ENCODE peak calls at places on chromosomes 11 and 22, in four cellular contexts. One of them, this sample, is unnamed.

GRCh38 chr11:132278801-132279574 is 908.6 kb downstream of the NTM start:
- DNase-seq in HFF-Myc: peak; percentile 2
- DNase-seq in K562: no peak
- DNase-seq in GM20000: peak; percentile 44
- DNase-seq in this sample: peak; percentile 43

GRCh38 chr22:46905834-46906233 is 143.4 kb downstream of the TBC1D22A start:
- DNase-seq in HFF-Myc: no peak
- DNase-seq in GM20000: no peak
- DNase-seq in K562: no peak
- DNase-seq in this sample: no peak

GRCh38 chr11:11243790-11244469 is 109.1 kb downstream of the CSNK2A3 start:
- DNase-seq in K562: peak; percentile 66
- DNase-seq in GM20000: peak; percentile 34
- DNase-seq in HFF-Myc: no peak
- DNase-seq in this sample: peak; percentile 48

GRCh38 chr11:131370901-131371790 is 731 bp downstream of the NTM start:
- DNase-seq in GM20000: no peak
- DNase-seq in K562: no peak
- DNase-seq in HFF-Myc: no peak
- DNase-seq in this sample: no peak

GRCh38 chr11:46381836-46382643 is 571 bp downstream of the MDK start:
- DNase-seq in GM20000: peak; percentile 69
- DNase-seq in HFF-Myc: no peak
- DNase-seq in K562: peak; percentile 63
- DNase-seq in this sample: peak; percentile 73

GRCh38 chr11:46635557-46636139 is 18.3 kb downstream of the ATG13 start:
- DNase-seq in HFF-Myc: no peak
- DNase-seq in K562: no peak
- DNase-seq in GM20000: no peak
- DNase-seq in this sample: no peak

GRCh38 chr11:80346660-80347059 is 905.8 kb upstream of the TENM4 start:
- DNase-seq in K562: no peak
- DNase-seq in GM20000: no peak
- DNase-seq in HFF-Myc: no peak
- DNase-seq in this sample: no peak

GRCh38 chr11:132423266-132423665 is 1052.9 kb downstream of the NTM start:
- DNase-seq in K562: no peak
- DNase-seq in HFF-Myc: no peak
- DNase-seq in GM20000: no peak
- DNase-seq in this sample: no peak

GRCh38 chr22:45878901-45879551 is 97.9 kb downstream of the WNT7B start:
- DNase-seq in K562: no peak
- DNase-seq in HFF-Myc: no peak
- DNase-seq in GM20000: no peak
- DNase-seq in this sample: no peak

GRCh38 chr11:17531071-17531817 is 13.0 kb downstream of the USH1C start:
- DNase-seq in K562: no peak
- DNase-seq in GM20000: no peak
- DNase-seq in HFF-Myc: no peak
- DNase-seq in this sample: no peak

GRCh38 chr11:64234840-64235379 is 526 bp downstream of the VEGFB start:
- DNase-seq in K562: no peak
- DNase-seq in GM20000: no peak
- DNase-seq in HFF-Myc: no peak
- DNase-seq in this sample: no peak

GRCh38 chr11:27282141-27282590 is 80.8 kb downstream of the CCDC34 start:
- DNase-seq in K562: no peak
- DNase-seq in HFF-Myc: peak; percentile 73
- DNase-seq in GM20000: no peak
- DNase-seq in this sample: no peak

GRCh38 chr11:70542811-70543210 is 144.5 kb downstream of the CTTN start:
- DNase-seq in HFF-Myc: no peak
- DNase-seq in GM20000: no peak
- DNase-seq in K562: no peak
- DNase-seq in this sample: no peak

GRCh38 chr22:47164514-47165337 is 402.3 kb downstream of the TBC1D22A start:
- DNase-seq in GM20000: no peak
- DNase-seq in HFF-Myc: no peak
- DNase-seq in K562: no peak
- DNase-seq in this sample: no peak

GRCh38 chr11:123255909-123256308 is 60.9 kb upstream of the CLMP start:
- DNase-seq in HFF-Myc: no peak
- DNase-seq in GM20000: no peak
- DNase-seq in K562: no peak
- DNase-seq in this sample: no peak

GRCh38 chr11:60912223-60912850 is 1.6 kb upstream of the TMEM109 start:
- DNase-seq in HFF-Myc: no peak
- DNase-seq in GM20000: no peak
- DNase-seq in K562: no peak
- DNase-seq in this sample: no peak

GRCh38 chr22:33088418-33088817 is 30.2 kb upstream of the SYN3 start:
- DNase-seq in HFF-Myc: no peak
- DNase-seq in GM20000: no peak
- DNase-seq in K562: no peak
- DNase-seq in this sample: no peak

GRCh38 chr11:67409261-67409666 is 5.4 kb downstream of the TBC1D10C start:
- DNase-seq in K562: no peak
- DNase-seq in HFF-Myc: no peak
- DNase-seq in GM20000: peak; percentile 82
- DNase-seq in this sample: peak; percentile 86

GRCh38 chr11:72456651-72457050 is 22.3 kb upstream of the CLPB start:
- DNase-seq in GM20000: no peak
- DNase-seq in HFF-Myc: no peak
- DNase-seq in K562: no peak
- DNase-seq in this sample: no peak

GRCh38 chr22:45196308-45196707 is 32.6 kb downstream of the NUP50 start:
- DNase-seq in HFF-Myc: no peak
- DNase-seq in K562: no peak
- DNase-seq in GM20000: no peak
- DNase-seq in this sample: no peak

GRCh38 chr11:115760528-115760837 is 256.3 kb upstream of the CADM1 start:
- DNase-seq in HFF-Myc: no peak
- DNase-seq in K562: no peak
- DNase-seq in GM20000: no peak
- DNase-seq in this sample: no peak

GRCh38 chr11:232783-233565 is 3.2 kb downstream of the SIRT3 start:
- DNase-seq in HFF-Myc: no peak
- DNase-seq in K562: no peak
- DNase-seq in GM20000: no peak
- DNase-seq in this sample: no peak

GRCh38 chr22:44622685-44623084 is 79.3 kb upstream of the PRR5 start:
- DNase-seq in K562: no peak
- DNase-seq in GM20000: no peak
- DNase-seq in HFF-Myc: no peak
- DNase-seq in this sample: no peak

DNA sequence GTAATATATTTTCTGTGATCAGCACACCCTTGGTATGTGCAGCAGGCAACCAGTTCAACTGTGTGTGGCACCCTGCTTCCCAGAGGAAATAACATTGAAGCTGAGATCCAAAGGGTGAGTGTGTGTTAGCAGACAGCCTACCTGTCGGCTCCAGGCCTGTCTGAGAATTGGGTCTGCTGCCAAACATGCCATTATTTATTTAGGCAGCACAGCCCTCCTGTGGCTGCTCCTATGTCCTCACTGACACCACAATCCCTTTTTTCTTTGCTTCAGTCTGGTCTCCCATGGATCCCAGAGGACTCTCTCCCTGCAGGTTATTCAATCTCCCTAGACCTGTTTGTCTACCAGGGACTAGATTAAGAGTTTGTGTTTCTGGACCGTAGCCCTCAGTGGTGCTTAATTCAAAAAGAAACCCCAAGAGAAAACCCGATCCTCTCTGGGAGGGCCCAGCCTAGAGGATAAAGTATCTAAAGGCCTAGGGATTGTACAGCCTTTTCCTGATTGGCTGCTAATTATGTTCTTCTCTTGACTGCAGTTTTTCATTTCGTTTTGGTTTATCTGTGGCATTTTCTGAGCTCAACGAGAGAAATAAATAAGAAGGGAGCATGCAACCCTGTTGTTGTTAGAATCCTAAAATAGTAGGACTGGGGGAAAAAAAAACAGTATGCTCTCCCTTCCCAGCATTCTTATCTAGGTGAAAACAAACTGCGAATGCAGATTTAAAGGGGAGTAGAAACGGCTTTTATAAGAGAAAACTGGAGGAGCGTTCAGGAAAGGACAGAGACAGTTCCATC is 24.1 kb downstream of the KCNE3 start:
- DNase-seq in HFF-Myc: no peak
- DNase-seq in K562: no peak
- DNase-seq in GM20000: no peak
- DNase-seq in this sample: no peak
- TF ChIP-seq CTCF in HFF-Myc: peak; percentile 9
- TF ChIP-seq CTCF in K562: peak; percentile 36
- TF ChIP-seq CTCF in GM20000: no peak
- TF ChIP-seq CTCF in this sample: no peak

GRCh38 chr11:43130616-43131015 is 181.2 kb upstream of the API5 start:
- DNase-seq in GM20000: no peak
- DNase-seq in HFF-Myc: no peak
- DNase-seq in K562: no peak
- DNase-seq in this sample: no peak
- TF ChIP-seq CTCF in GM20000: no peak
- TF ChIP-seq CTCF in HFF-Myc: no peak
- TF ChIP-seq CTCF in K562: no peak
- TF ChIP-seq CTCF in this sample: peak; percentile 21

GRCh38 chr11:15912825-15913224 is 443.5 kb downstream of the SOX6 start:
- DNase-seq in GM20000: no peak
- DNase-seq in HFF-Myc: no peak
- DNase-seq in K562: no peak
- DNase-seq in this sample: no peak

GRCh38 chr11:15910761-15911160 is 445.6 kb downstream of the SOX6 start:
- DNase-seq in HFF-Myc: no peak
- DNase-seq in K562: no peak
- DNase-seq in GM20000: no peak
- DNase-seq in this sample: no peak

GRCh38 chr11:15911377-15912044 is 444.8 kb downstream of the SOX6 start:
- DNase-seq in K562: no peak
- DNase-seq in GM20000: no peak
- DNase-seq in HFF-Myc: no peak
- DNase-seq in this sample: no peak

GRCh38 chr11:15912291-15912690 is 444.1 kb downstream of the SOX6 start:
- DNase-seq in HFF-Myc: no peak
- DNase-seq in GM20000: no peak
- DNase-seq in K562: no peak
- DNase-seq in this sample: no peak

DNA sequence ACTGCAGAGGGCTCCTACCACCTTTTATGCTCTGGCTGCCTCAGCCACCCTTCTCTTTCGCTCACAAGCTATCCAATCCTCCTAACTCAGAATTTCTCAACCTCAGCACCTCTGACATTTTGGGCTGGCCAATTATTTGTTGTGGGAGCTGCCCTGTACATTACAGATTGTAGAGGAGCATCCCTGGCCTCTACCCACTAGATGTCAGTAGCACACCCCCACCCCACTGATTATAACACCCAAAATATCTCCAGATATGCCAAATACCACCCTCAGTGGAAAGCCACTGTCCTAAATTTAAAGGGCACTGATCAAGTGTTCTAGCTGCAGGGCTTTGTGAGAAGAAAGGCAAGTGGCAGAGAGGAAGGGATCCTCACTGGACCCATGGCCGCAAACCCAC is 443.1 kb downstream of the SOX6 start:
- DNase-seq in HFF-Myc: no peak
- DNase-seq in GM20000: no peak
- DNase-seq in K562: no peak
- DNase-seq in this sample: no peak
- TF ChIP-seq CTCF in HFF-Myc: no peak
- TF ChIP-seq CTCF in GM20000: no peak
- TF ChIP-seq CTCF in K562: peak; percentile 2
- TF ChIP-seq CTCF in this sample: no peak

GRCh38 chr11:92149996-92150395 is 74.6 kb upstream of the FAT3 start:
- DNase-seq in K562: no peak
- DNase-seq in HFF-Myc: no peak
- DNase-seq in GM20000: no peak
- DNase-seq in this sample: no peak
- TF ChIP-seq CTCF in K562: no peak
- TF ChIP-seq CTCF in HFF-Myc: no peak
- TF ChIP-seq CTCF in GM20000: no peak
- TF ChIP-seq CTCF in this sample: no peak

GRCh38 chr22:25494774-25495173 is 69.7 kb upstream of the GRK3 start:
- DNase-seq in HFF-Myc: no peak
- DNase-seq in K562: peak; percentile 8
- DNase-seq in GM20000: peak; percentile 48
- DNase-seq in this sample: peak; percentile 42
- TF ChIP-seq CTCF in HFF-Myc: no peak
- TF ChIP-seq CTCF in K562: no peak
- TF ChIP-seq CTCF in GM20000: no peak
- TF ChIP-seq CTCF in this sample: no peak

GRCh38 chr11:31160504-31161422 is 208.8 kb downstream of the DCDC1 start:
- DNase-seq in GM20000: no peak
- DNase-seq in K562: no peak
- DNase-seq in HFF-Myc: no peak
- DNase-seq in this sample: no peak
- TF ChIP-seq CTCF in GM20000: no peak
- TF ChIP-seq CTCF in K562: no peak
- TF ChIP-seq CTCF in HFF-Myc: peak; percentile 8
- TF ChIP-seq CTCF in this sample: peak; percentile 25

GRCh38 chr11:117083011-117083940 is 15.0 kb downstream of the SIK3 start:
- DNase-seq in K562: no peak
- DNase-seq in HFF-Myc: no peak
- DNase-seq in GM20000: no peak
- DNase-seq in this sample: no peak

GRCh38 chr11:117084992-117085391 is 13.2 kb downstream of the SIK3 start:
- DNase-seq in HFF-Myc: no peak
- DNase-seq in K562: no peak
- DNase-seq in GM20000: no peak
- DNase-seq in this sample: no peak

GRCh38 chr11:117076941-117077659 is 21.1 kb downstream of the SIK3 start:
- DNase-seq in K562: no peak
- DNase-seq in GM20000: no peak
- DNase-seq in HFF-Myc: no peak
- DNase-seq in this sample: no peak

GRCh38 chr11:117080370-117080769 is 17.9 kb downstream of the SIK3 start:
- DNase-seq in K562: no peak
- DNase-seq in HFF-Myc: no peak
- DNase-seq in GM20000: no peak
- DNase-seq in this sample: no peak

DNA sequence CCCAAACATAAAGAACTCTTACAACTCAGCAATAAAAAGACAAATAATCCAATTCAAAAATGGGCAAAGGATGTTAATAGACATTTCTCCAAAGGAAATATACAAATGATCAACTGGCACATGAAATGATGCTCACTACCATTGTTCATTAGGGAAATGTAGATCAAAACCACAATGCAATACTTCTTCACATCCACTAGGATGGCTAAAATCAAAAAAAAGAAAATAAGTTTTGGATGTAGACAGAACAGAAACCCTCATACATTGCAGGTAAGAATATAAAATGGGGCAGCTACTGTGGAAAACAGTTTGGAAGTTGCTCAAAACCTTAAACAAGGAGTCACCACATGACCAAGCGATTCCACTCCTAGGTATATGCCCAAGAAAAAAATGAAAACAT is 16.3 kb downstream of the SIK3 start:
- DNase-seq in GM20000: no peak
- DNase-seq in K562: no peak
- DNase-seq in HFF-Myc: no peak
- DNase-seq in this sample: no peak
- TF ChIP-seq CTCF in GM20000: no peak
- TF ChIP-seq CTCF in K562: no peak
- TF ChIP-seq CTCF in HFF-Myc: no peak
- TF ChIP-seq CTCF in this sample: no peak

This sample was measured in GM13977.